ENCODE peak calls at places on chromosome 9, in five cellular contexts. L is H9, C is mammary epithelial cell, B is body of pancreas, U is ovary. N is an unnamed sample.

GRCh38 chr9:107363511-107364182 is 80.6 kb downstream of the RAD23B start:
- DNase-seq in L (peak; percentile 41), C (peak; percentile 80), B (no peak), U (no peak), N (no peak)

GRCh38 chr9:98162638-98163037 is 29.8 kb downstream of the CORO2A start:
- DNase-seq in L (no peak), C (peak; percentile 91), B (no peak), U (no peak), N (no peak)

GRCh38 chr9:2023042-2023441 is 7.9 kb downstream of the SMARCA2 start:
- DNase-seq in L (no peak), C (no peak), B (no peak), U (no peak), N (no peak)

GRCh38 chr9:69085523-69086283 is 50.2 kb downstream of the FXN start:
- DNase-seq in L (no peak), C (no peak), B (no peak), U (no peak), N (no peak)

GRCh38 chr9:74643303-74643933 is 146.3 kb downstream of the RORB start:
- DNase-seq in L (no peak), C (no peak), B (no peak), U (no peak), N (no peak)

GRCh38 chr9:104740596-104740995 is 6.9 kb upstream of the NIPSNAP3A start:
- DNase-seq in L (no peak), C (peak; percentile 35), B (no peak), U (no peak), N (no peak)

GRCh38 chr9:89463986-89464901 is 33.7 kb downstream of the SEMA4D start:
- DNase-seq in L (no peak), C (no peak), B (no peak), U (no peak), N (no peak)

GRCh38 chr9:108662090-108662875 is 193.5 kb downstream of the ACTL7B start:
- DNase-seq in L (no peak), C (no peak), B (no peak), U (no peak), N (no peak)

GRCh38 chr9:61665829-61666228 is 476.0 kb downstream of the SPATA31A7 start:
- DNase-seq in L (peak; percentile 9), C (no peak), B (no peak), U (no peak), N (no peak)

GRCh38 chr9:89670114-89670513 is 65.3 kb downstream of the GADD45G start:
- DNase-seq in L (no peak), C (no peak), B (no peak), U (no peak), N (no peak)

GRCh38 chr9:131708613-131709002 is 31.3 kb downstream of the RAPGEF1 start:
- DNase-seq in L (no peak), C (no peak), B (no peak), U (no peak), N (no peak)

GRCh38 chr9:18492612-18493011 is 18.7 kb downstream of the ADAMTSL1 start:
- DNase-seq in L (no peak), C (no peak), B (no peak), U (no peak), N (no peak)

GRCh38 chr9:108575286-108575685 is 280.5 kb downstream of the ACTL7B start:
- DNase-seq in L (no peak), C (no peak), B (no peak), U (no peak), N (no peak)

GRCh38 chr9:128053560-128053959 is 13.6 kb downstream of the NAIF1 start:
- DNase-seq in L (no peak), C (no peak), B (no peak), U (no peak), N (no peak)

GRCh38 chr9:93172646-93173364 is 11.1 kb upstream of the WNK2 start:
- DNase-seq in L (no peak), C (no peak), B (no peak), U (no peak), N (no peak)

GRCh38 chr9:995776-996175 is 19.3 kb downstream of the DMRT3 start:
- DNase-seq in L (no peak), C (peak; percentile 15), B (no peak), U (no peak), N (no peak)

GRCh38 chr9:26670052-26670640 is 222.5 kb downstream of the CAAP1 start:
- DNase-seq in L (no peak), C (peak; percentile 10), B (no peak), U (no peak), N (no peak)

GRCh38 chr9:84761137-84761808 is 91.7 kb downstream of the NTRK2 start:
- DNase-seq in L (no peak), C (no peak), B (no peak), U (no peak), N (no peak)

GRCh38 chr9:70615566-70616138 is 201.2 kb upstream of the KLF9 start:
- DNase-seq in L (no peak), C (no peak), B (no peak), U (no peak), N (no peak)

GRCh38 chr9:91037511-91038482 is 236.2 kb downstream of the SYK start:
- DNase-seq in L (no peak), C (peak; percentile 41), B (peak; percentile 66), U (peak; percentile 59), N (peak; percentile 80)

GRCh38 chr9:76321185-76321828 is 72.9 kb downstream of the RFK start:
- DNase-seq in L (no peak), C (no peak), B (no peak), U (no peak), N (no peak)

GRCh38 chr9:134231767-134232166 is 67.4 kb upstream of the RNU6ATAC start:
- DNase-seq in L (no peak), C (no peak), B (no peak), U (peak; percentile 26), N (no peak)

GRCh38 chr9:110259566-110259965 is 3.3 kb upstream of the TXN start:
- DNase-seq in L (no peak), C (no peak), B (no peak), U (no peak), N (no peak)

GRCh38 chr9:122402403-122403268 is 31.8 kb downstream of the PTGS1 start:
- DNase-seq in L (no peak), C (peak; percentile 92), B (no peak), U (no peak), N (no peak)

DNA sequence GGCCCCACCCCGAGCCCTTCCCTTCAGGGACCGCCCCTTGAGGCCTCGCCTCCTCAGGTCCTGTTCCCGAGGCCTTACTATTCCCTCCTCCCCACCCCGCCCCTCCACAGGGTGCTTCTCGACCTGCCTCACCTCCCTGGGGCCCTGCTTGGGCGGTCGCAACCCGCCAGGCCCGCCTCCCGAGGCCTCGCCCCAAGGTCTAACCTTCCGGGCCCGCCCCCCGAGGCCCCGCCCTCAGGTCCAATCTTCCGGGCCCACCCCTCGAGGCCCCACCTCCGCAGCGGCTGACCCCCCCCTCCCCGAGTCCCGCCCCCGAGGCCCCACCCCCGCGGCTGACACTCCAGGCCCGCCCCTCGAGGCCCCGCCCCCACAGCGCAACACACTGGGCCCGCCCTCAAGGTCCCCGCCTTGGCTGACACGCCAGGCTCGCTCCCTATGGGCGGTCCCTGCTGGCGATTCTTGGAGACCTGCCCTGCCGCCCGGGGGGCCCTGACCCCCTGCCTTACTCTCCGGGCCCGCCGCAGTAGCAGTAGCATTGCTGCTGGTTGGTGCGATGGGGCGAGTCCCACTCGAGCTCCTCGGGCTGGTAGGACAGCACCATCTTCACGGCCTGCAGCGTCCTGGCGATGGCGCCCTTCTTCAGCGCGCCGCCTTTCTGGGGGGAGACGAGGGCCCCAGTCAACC is 8.2 kb downstream of the PHF19 start:
- DNase-seq in L (peak; percentile 99), C (peak; percentile 98), B (peak; percentile 99), U (peak; percentile 98), N (peak; percentile 100)
- TF ChIP-seq CTCF in L (peak; percentile 60), C (peak; percentile 6), B (peak; percentile 50), U (peak; percentile 62), N (peak; percentile 37)

DNA sequence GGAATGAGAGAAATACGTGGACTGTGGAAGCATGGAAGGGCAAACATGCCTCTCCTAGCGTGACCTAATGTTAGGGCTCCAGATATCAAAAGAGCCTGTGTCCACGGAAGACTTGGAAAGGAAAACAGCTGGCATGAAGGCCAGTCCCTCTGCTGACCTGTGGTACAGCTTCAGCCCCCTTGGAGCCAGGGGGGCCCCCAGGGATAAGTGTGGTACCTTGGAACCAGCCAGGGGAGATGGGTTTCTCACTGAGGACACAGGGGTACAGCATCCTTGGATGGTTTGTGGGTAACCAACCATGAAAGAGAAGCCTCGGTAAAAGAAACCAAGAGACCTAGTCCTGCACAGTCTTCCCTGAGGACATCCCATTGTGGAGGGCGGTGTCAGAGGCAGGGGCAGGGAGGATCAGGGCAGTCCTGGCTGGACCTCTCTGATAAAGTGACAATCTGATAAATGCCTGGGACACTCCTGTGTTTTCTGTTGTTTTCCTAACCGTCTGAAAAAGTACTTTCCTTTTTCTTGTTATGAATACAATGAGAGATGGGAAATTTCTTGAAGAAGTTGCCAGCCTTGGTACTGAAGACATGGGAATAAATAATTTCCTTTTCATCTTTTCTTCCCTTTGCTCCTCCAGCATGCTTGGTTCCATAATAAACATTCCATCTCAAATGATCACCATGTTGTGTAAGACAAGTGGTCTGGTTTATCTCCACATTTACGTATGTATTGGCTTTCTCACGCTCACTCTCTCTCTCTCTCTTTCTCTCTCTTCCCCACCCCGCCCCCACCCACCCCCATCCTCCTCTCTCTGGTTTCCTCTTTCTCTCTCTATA is 102.2 kb downstream of the SUSD1 start:
- DNase-seq in L (no peak), C (peak; percentile 54), B (no peak), U (no peak), N (no peak)
- H3K27ac ChIP-seq in L (no peak overlapping the region), C (peak overlapping the region; percentile 27), B (peak overlapping the region; percentile 18), U (no peak overlapping the region), N (peak overlapping the region; percentile 16)

GRCh38 chr9:4501147-4501507 is 10.9 kb downstream of the SLC1A1 start:
- DNase-seq in L (no peak), C (no peak), B (no peak), U (no peak), N (peak; percentile 54)

GRCh38 chr9:4503103-4503502 is 12.8 kb downstream of the SLC1A1 start:
- DNase-seq in L (no peak), C (no peak), B (no peak), U (no peak), N (no peak)

GRCh38 chr9:4504250-4504649 is 14.0 kb downstream of the SLC1A1 start:
- DNase-seq in L (no peak), C (no peak), B (no peak), U (no peak), N (no peak)

GRCh38 chr9:4499917-4500316 is 9.6 kb downstream of the SLC1A1 start:
- DNase-seq in L (no peak), C (no peak), B (peak; percentile 28), U (no peak), N (peak; percentile 82)

GRCh38 chr9:4502444-4502843 is 12.2 kb downstream of the SLC1A1 start:
- DNase-seq in L (no peak), C (no peak), B (no peak), U (no peak), N (no peak)
- H3K4me1 ChIP-seq in L (no peaks in the 10 kb centered on the region), C (no peaks in the 10 kb centered on the region), B (peaks cover under 1% of the 10 kb centered on the region), U (no peaks in the 10 kb centered on the region), N (peaks cover 87% of the 10 kb centered on the region)

DNA sequence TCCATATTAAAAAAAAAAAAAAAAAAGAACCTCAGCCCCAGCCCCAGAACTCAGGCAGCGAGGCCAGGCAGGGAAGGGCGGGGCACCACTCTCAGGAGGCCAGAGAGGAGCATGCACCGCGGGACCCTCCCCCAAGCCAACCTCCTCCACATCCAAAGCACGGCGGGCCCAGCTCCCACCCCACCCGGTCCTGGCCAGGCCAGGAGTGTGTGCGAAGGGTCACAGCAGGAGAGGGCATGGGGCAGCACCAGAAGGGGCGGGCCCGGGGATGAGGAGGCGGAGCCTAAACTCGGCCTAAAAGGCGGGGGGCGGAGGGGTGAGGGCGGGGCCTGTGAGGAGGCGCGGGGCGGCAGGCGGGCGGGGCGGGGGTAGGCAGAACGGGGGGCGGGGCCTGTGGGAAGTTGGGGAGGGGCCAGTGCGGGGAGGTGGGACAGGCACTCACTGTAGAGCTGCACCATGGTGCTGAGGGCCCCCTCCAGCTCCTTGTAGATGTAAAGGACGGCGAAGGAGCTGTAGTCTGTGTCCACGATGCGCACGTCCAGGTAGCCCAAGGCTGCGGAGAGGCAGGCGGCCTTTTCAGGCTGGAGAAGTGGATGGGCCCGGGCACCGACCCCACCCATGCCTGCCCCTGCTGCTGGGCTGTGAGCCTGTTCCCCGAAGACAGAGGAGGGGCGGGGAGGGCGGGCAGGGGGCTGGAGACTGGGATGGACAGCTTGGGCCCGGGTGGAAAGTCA is 1.2 kb downstream of the LCN15 start:
- DNase-seq in L (peak; percentile 96), C (no peak), B (peak; percentile 19), U (peak; percentile 54), N (no peak)
- TF ChIP-seq CTCF in L (no peak), C (no peak), B (no peak), U (no peak), N (no peak)

N was measured in right lobe of liver.